ENCODE peak calls at places on chromosomes 16 and 17, in four cellular contexts. F is AG04450, L is GM06990, O is body of pancreas. E is an unnamed sample.

GRCh38 chr17:76252040-76252954 is 12.0 kb upstream of the RNF157 start:
- DNase-seq in F (peak), L (peak), O (peak), E (peak)

GRCh38 chr17:9446528-9446927 is 129.1 kb downstream of the STX8 start:
- DNase-seq in F (no peak), L (no peak), O (no peak), E (no peak)

GRCh38 chr16:10752843-10753523 is 9.3 kb downstream of the NUBP1 start:
- DNase-seq in F (no peak), L (peak), O (peak), E (no peak)

GRCh38 chr17:67994827-67995567 is 1.3 kb downstream of the C17orf58 start:
- DNase-seq in F (no peak), L (no peak), O (peak), E (no peak)

GRCh38 chr16:8712589-8713361 is 38.4 kb downstream of the ABAT start:
- DNase-seq in F (no peak), L (no peak), O (peak), E (no peak)

GRCh38 chr16:22948058-22948602 is 134.2 kb downstream of the HS3ST2 start:
- DNase-seq in F (no peak), L (no peak), O (no peak), E (no peak)

GRCh38 chr17:4090898-4091297 is 51.9 kb downstream of the ZZEF1 start:
- DNase-seq in F (no peak), L (no peak), O (no peak), E (no peak)

GRCh38 chr17:55722016-55722706 is 503 bp downstream of the TMEM100 start:
- DNase-seq in F (no peak), L (no peak), O (no peak), E (no peak)

GRCh38 chr17:68020451-68020779 is 15.1 kb upstream of the KPNA2 start:
- DNase-seq in F (no peak), L (no peak), O (no peak), E (no peak)

GRCh38 chr17:67629963-67630320 is 87.8 kb upstream of the NOL11 start:
- DNase-seq in F (no peak), L (no peak), O (peak), E (no peak)

GRCh38 chr17:43907425-43907981 is at the start of gene MPP2:
- DNase-seq in F (peak), L (peak), O (peak), E (no peak)

GRCh38 chr17:13702266-13702665 is 100.5 kb upstream of the HS3ST3A1 start:
- DNase-seq in F (peak), L (no peak), O (no peak), E (no peak)

GRCh38 chr16:35639233-35640205 is 2180.1 kb downstream of the TP53TG3F start:
- DNase-seq in F (no peak), L (no peak), O (no peak), E (no peak)

GRCh38 chr17:7022791-7023571 is at the start of gene BCL6B:
- DNase-seq in F (no peak), L (no peak), O (no peak), E (no peak)

GRCh38 chr17:8674344-8675305 is 44.1 kb upstream of the MYH10 start:
- DNase-seq in F (no peak), L (no peak), O (peak), E (no peak)

GRCh38 chr17:49439673-49440571 is 25.2 kb upstream of the PHB1 start:
- DNase-seq in F (no peak), L (no peak), O (no peak), E (peak)

GRCh38 chr17:3980381-3980975 is 16.2 kb upstream of the ATP2A3 start:
- DNase-seq in F (no peak), L (no peak), O (no peak), E (no peak)

GRCh38 chr16:73050115-73051099 is 2.5 kb upstream of the ZFHX3 start:
- DNase-seq in F (no peak), L (no peak), O (no peak), E (no peak)

GRCh38 chr17:7312432-7313027 is 2.6 kb downstream of the GPS2 start:
- DNase-seq in F (no peak), L (no peak), O (no peak), E (no peak)

GRCh38 chr17:7294614-7295153 is at the start of gene YBX2:
- DNase-seq in F (no peak), L (peak), O (peak), E (no peak)

GRCh38 chr16:89720520-89720858 is 209 bp downstream of the VPS9D1 start:
- DNase-seq in F (no peak), L (no peak), O (peak), E (no peak)

DNA sequence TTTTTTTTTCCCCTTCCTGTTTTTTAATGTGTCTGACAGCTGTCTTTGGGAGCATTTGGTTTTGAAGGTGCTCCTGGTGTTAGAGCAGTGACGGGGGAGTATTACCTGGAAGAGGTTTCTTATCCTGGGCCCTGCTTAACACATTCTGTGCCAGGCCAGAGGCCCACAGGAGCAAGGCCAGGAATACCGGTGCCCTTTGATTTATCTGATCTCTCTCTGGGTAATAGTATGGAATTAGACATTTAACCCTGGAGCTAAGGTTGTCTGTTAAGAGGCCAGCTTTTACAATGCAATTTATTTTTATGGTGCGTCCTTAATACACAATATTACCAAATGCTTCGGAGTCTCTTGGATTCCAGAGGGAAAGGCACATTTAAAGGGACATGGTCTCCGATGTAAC is 37.2 kb upstream of the GSE1 start:
- DNase-seq in F (no peak), L (no peak), O (no peak), E (no peak)
- H3K4me3 ChIP-seq in F (no peak), L (no peak), O (no peak), E (no peak)

DNA sequence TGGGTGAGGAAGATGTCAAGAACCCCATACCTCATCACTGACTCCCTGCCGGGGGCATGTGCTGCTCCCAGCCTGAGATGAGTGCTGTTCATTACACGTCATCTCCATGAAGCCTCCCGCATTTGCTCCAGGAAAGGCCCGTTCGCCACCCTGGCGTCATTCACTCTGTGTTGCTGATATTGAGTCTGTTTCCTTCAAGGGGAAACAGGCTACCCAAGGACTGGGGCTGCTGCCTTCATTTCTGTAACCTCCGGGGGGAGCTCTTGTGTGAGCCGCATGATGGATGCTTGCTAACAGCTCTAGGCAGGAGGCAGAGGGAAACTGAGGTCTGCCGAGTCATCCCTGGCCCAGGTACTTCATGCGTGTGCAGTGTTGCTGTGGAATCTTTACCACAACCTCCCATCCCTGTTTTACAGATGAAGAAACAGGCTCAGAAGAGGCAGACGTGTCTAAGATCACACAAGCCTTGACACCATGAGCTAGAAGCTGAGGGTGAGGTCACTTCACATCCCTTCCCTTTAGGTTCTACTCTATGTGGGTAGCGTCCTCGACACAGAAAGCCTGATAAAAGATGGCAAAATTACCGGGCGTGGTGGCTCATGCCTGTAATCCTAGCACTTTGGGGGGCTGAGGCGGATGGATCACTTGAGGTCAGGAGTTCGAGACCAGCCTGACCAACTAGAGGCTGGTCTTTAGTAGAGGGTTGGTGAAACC is 3.5 kb upstream of the ARMC5 start:
- DNase-seq in F (no peak), L (no peak), O (no peak), E (no peak)
- TF ChIP-seq CTCF in F (peak), L (peak), O (no peak), E (peak)

DNA sequence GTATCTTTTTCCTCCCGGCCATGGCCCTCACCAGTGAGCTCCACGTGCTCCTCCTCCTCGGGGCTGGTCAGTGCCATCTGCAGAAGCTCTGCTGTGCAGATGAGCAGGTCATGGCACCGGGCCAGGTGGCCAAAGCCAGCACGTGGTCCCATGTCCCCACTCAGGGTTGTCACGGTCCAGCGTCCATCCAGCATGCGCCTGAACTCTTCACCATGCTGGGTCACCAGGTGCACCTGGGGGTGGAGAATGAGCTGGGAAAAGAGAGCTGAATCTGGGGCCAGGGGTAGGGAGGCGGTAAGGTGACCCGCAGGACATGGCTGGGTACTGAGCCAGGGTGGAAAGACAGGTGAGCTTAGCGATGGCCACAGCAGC is 1.3 kb downstream of the DHX58 start:
- DNase-seq in F (no peak), L (no peak), O (no peak), E (no peak)
- H3K4me3 ChIP-seq in F (no peak), L (no peak), O (no peak), E (no peak)

GRCh38 chr17:51121620-51122472 is 1.2 kb upstream of the SPAG9 start:
- DNase-seq in F (peak), L (peak), O (peak), E (peak)

GRCh38 chr17:51120357-51120738 is 320 bp downstream of the SPAG9 start:
- DNase-seq in F (no peak), L (peak), O (peak), E (no peak)

GRCh38 chr17:51120739-51121619 is at the start of gene SPAG9:
- DNase-seq in F (peak), L (peak), O (peak), E (peak)

GRCh38 chr17:51118330-51119195 is 2.1 kb downstream of the SPAG9 start:
- DNase-seq in F (no peak), L (no peak), O (peak), E (no peak)

GRCh38 chr17:51119415-51120356 is 982 bp downstream of the SPAG9 start:
- DNase-seq in F (no peak), L (peak), O (peak), E (no peak)
- TF ChIP-seq CTCF in F (peak), L (no peak), O (no peak), E (peak)

E was measured in kidney epithelial cell.